ENCODE peak calls at places on chromosomes 2 and 18, in nine cellular contexts. Q is Ammon's horn; V is activated T-cell treated with anti-CD3 and anti-CD28 coated beads, Interleukin-2, amount 50 U/mL, for 24 hours; I is renal cortical epithelial cell; Z is thoracic aorta; X is GM03348; N is activated CD4-positive, alpha-beta T cell treated with anti-CD3 and anti-CD28 coated beads, Interleukin-2, amount 50 U/mL, for 4 hours; H is SK-N-SH; C is HEK293T. K is an unnamed sample.

GRCh38 chr18:1011342-1011741 is 106.7 kb downstream of the ADCYAP1 start:
- DNase-seq in X (no peak), V (no peak), H (no peak), Q (no peak), C (no peak), N (no peak), Z (no peak), I (no peak), K (no peak)

GRCh38 chr2:187567126-187567525 is 12.9 kb upstream of the TFPI start:
- DNase-seq in H (no peak), C (no peak), X (peak), Q (no peak), N (no peak), V (no peak), Z (no peak), I (no peak), K (no peak)

GRCh38 chr2:197306691-197307030 is 3.9 kb downstream of the ANKRD44 start:
- DNase-seq in X (peak), C (no peak), N (no peak), V (peak), Q (peak), H (no peak), I (peak), Z (peak), K (peak)

GRCh38 chr2:143417428-143417827 is 288.2 kb downstream of the ARHGAP15 start:
- DNase-seq in C (no peak), Q (no peak), X (no peak), H (no peak), V (no peak), I (no peak), Z (no peak), N (no peak), K (no peak)

GRCh38 chr2:69271831-69272257 is 115.2 kb downstream of the GFPT1 start:
- DNase-seq in H (no peak), V (no peak), Z (no peak), N (no peak), Q (peak), I (no peak), C (no peak), X (peak), K (no peak)

GRCh38 chr2:172970660-172971059 is 105.0 kb upstream of the MAP3K20 start:
- DNase-seq in Z (no peak), X (no peak), I (peak), V (no peak), H (no peak), Q (no peak), C (no peak), N (peak), K (no peak)

GRCh38 chr2:74653589-74653984 is 460 bp upstream of the SEMA4F start:
- DNase-seq in Z (no peak), H (peak), V (no peak), C (no peak), X (no peak), I (no peak), Q (no peak), N (no peak), K (no peak)

GRCh38 chr2:99697811-99698568 is 208.2 kb upstream of the REV1 start:
- DNase-seq in X (peak), Q (no peak), H (no peak), Z (no peak), I (peak), N (no peak), C (no peak), V (no peak), K (no peak)

GRCh38 chr2:142112648-142113278 is 18.1 kb downstream of the LRP1B start:
- DNase-seq in V (no peak), I (peak), Z (no peak), X (no peak), Q (peak), C (no peak), H (no peak), N (no peak), K (no peak)

GRCh38 chr2:65381607-65382032 is 50.8 kb downstream of the SPRED2 start:
- DNase-seq in N (no peak), Q (no peak), V (no peak), C (no peak), Z (no peak), X (no peak), H (no peak), I (no peak), K (no peak)